ENCODE peak calls at places on chromosomes 5 and 9, in four cellular contexts. P is AG10803, X is heart left ventricle, U is H1. R is an unnamed sample.

GRCh38 chr5:38845555-38846378 is at the start of gene OSMR:
- DNase-seq in U (no peak), X (peak), P (peak), R (peak)

GRCh38 chr9:107523539-107523938 is 34.0 kb upstream of the KLF4 start:
- DNase-seq in X (no peak), P (no peak), U (no peak), R (no peak)

GRCh38 chr9:137433916-137434431 is 7.2 kb downstream of the ENTPD8 start:
- DNase-seq in P (no peak), U (no peak), X (peak), R (no peak)

GRCh38 chr9:101387871-101388506 is 3.2 kb upstream of the BAAT start:
- DNase-seq in X (no peak), P (peak), U (no peak), R (no peak)

GRCh38 chr9:78213696-78214095 is 22.2 kb upstream of the CEP78 start:
- DNase-seq in X (no peak), P (peak), U (no peak), R (no peak)

GRCh38 chr5:81687292-81687691 is 63.6 kb downstream of the SSBP2 start:
- DNase-seq in U (no peak), X (no peak), P (no peak), R (no peak)

GRCh38 chr9:74379718-74380117 is 117.4 kb upstream of the RORB start:
- DNase-seq in X (no peak), U (peak), P (no peak), R (no peak)

GRCh38 chr9:82939451-82939850 is 123.5 kb downstream of the RASEF start:
- DNase-seq in P (no peak), X (no peak), U (no peak), R (no peak)

GRCh38 chr5:52684056-52684455 is 103.7 kb upstream of the ITGA1 start:
- DNase-seq in X (no peak), U (no peak), P (peak), R (no peak)

GRCh38 chr9:127033784-127034183 is 88.7 kb downstream of the ANGPTL2 start:
- DNase-seq in U (no peak), X (no peak), P (peak), R (no peak)

GRCh38 chr9:95089916-95090791 is 227.4 kb downstream of the FANCC start:
- DNase-seq in U (no peak), P (no peak), X (peak), R (no peak)

GRCh38 chr9:108442604-108443277 is 413.0 kb downstream of the ACTL7B start:
- DNase-seq in X (no peak), U (no peak), P (peak), R (no peak)

GRCh38 chr9:121398374-121398773 is 28.3 kb upstream of the STOM start:
- DNase-seq in X (no peak), P (peak), U (no peak), R (peak)

GRCh38 chr9:2181794-2182193 is 166.6 kb downstream of the SMARCA2 start:
- DNase-seq in U (no peak), P (peak), X (no peak), R (no peak)

GRCh38 chr9:20478780-20479179 is 143.5 kb downstream of the MLLT3 start:
- DNase-seq in U (no peak), X (no peak), P (no peak), R (no peak)

GRCh38 chr9:99594056-99594780 is 227.5 kb upstream of the NR4A3 start:
- DNase-seq in X (no peak), U (no peak), P (no peak), R (no peak)

GRCh38 chr5:72407541-72407940 is 87.4 kb downstream of the PTCD2 start:
- DNase-seq in U (no peak), P (peak), X (no peak), R (no peak)

GRCh38 chr5:9239626-9240025 is 306.2 kb downstream of the SEMA5A start:
- DNase-seq in X (no peak), P (no peak), U (no peak), R (no peak)

GRCh38 chr9:110030632-110031031 is 177.3 kb downstream of the C9orf152 start:
- DNase-seq in P (peak), U (no peak), X (no peak), R (no peak)

GRCh38 chr5:170132642-170133448 is 27.1 kb downstream of the FOXI1 start:
- DNase-seq in U (no peak), P (peak), X (no peak), R (peak)

GRCh38 chr9:107423540-107423939 is 66.0 kb downstream of the KLF4 start:
- DNase-seq in X (no peak), P (no peak), U (no peak), R (no peak)

GRCh38 chr9:31135567-31135966 is 1248.9 kb upstream of the ACO1 start:
- DNase-seq in U (no peak), P (no peak), X (no peak), R (no peak)

DNA sequence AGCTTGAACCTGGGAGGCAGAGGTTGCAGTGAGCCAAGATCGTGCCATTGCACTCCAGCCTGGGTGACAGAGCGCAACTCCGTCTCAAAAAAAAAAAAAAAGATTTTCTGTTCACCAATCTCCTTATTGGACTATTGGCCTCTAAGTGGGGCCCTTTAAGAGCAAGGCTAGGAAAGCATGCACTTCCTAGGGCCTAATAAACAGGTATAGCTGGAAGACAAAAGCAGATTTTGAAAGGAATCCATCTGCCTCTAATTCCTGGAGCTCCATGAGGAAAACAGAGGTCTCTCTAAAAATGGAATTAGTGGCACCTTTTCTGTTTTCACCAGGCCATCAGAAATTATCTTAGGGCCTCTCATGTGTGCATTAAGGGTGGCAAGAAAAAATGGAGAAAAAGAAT is 70.0 kb downstream of the RGMB start:
- DNase-seq in X (no peak), P (no peak), U (no peak), R (no peak)
- H3K4me3 ChIP-seq in X (no peak), P (no peak), U (no peak), R (no peak)

GRCh38 chr5:130112246-130112645 is 208.0 kb downstream of the CHSY3 start:
- DNase-seq in P (no peak), U (no peak), X (no peak), R (no peak)

GRCh38 chr5:130111723-130112122 is 207.5 kb downstream of the CHSY3 start:
- DNase-seq in P (no peak), U (no peak), X (no peak), R (no peak)

GRCh38 chr5:130110333-130110732 is 206.1 kb downstream of the CHSY3 start:
- DNase-seq in U (no peak), X (no peak), P (no peak), R (no peak)

GRCh38 chr5:130104895-130105684 is 200.8 kb downstream of the CHSY3 start:
- DNase-seq in U (no peak), P (peak), X (no peak), R (peak)

DNA sequence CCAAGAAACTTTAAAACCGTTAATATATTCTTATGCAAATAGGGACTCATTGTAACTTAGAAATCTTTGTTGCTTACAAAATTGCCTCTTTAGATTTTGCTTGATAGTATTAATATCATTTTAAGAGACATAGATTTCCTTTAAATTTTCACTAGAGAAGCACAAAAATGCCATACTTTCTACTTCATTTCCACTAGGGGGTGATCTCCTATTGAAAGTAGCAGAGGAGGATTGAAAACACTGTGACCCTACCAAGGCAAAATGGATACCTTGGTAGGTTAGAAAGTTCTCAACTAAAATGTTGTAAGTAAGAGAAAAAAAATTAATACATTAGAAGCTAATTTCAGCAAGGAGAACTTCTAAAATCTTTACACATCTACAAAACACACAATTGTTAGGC is 204.9 kb downstream of the CHSY3 start:
- DNase-seq in P (peak), X (no peak), U (no peak), R (peak)
- TF ChIP-seq CTCF in P (peak), X (peak), U (peak), R (peak)

GRCh38 chr9:14349818-14350333 is 35.9 kb upstream of the NFIB start:
- DNase-seq in P (no peak), U (no peak), X (no peak), R (no peak)

GRCh38 chr9:14347408-14348224 is 33.7 kb upstream of the NFIB start:
- DNase-seq in P (peak), U (no peak), X (peak), R (no peak)

GRCh38 chr9:14348241-14349140 is 34.5 kb upstream of the NFIB start:
- DNase-seq in X (no peak), U (no peak), P (no peak), R (no peak)

GRCh38 chr9:14350766-14351165 is 36.8 kb upstream of the NFIB start:
- DNase-seq in X (peak), P (no peak), U (no peak), R (no peak)

DNA sequence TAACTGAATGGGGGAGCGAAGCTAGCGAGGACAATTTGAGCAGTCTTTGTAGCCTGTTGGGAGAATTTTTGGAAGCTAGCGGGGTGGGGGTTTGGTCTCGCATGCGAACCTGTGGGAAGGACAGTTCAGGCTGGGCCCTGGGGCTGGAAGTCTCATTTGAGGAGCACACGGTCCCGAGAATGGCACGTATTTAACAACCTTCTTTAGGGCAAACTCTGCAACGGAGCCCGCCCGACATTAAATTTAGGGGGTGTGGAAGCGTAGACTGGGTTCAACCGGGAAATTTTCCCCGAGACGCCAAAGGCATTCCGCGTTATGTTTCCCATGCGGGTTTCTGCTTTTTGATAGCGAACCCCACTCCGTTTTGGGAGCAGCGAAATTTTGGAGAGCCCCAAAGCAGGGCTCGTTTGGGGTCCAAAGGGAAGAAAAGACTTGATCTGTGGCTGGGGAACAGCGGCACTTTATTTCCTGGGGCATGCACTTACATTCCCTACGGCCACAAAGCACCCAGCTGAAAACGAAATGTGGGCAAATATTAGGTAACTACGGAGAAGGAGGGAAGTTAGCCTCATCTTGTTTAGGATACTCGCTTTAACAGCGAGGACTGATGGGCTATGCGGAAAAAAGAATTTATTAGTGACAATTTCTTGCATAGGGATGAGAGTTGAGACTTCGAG is 35.3 kb upstream of the NFIB start:
- DNase-seq in U (no peak), P (no peak), X (no peak), R (no peak)
- H3K4me3 ChIP-seq in U (peak), P (no peak), X (peak), R (no peak)

GRCh38 chr5:93875693-93876092 is 134.3 kb upstream of the POU5F2 start:
- DNase-seq in X (no peak), U (no peak), P (no peak), R (no peak)
- TF ChIP-seq CTCF in X (no peak), U (peak), P (no peak), R (peak)

R was measured in AG09309.